ENCODE peak calls at places on chromosomes 16 and 17, in six cellular contexts. One of them, this sample, is unnamed.

GRCh38 chr16:87945351-87946042 is 5.7 kb upstream of the BANP start:
- DNase-seq in glutamatergic neuron: peak
- DNase-seq in prostate gland: peak
- DNase-seq in non-pigmented ciliary epithelial cell: no peak
- DNase-seq in NCI-H1092: peak
- DNase-seq in activated CD4-positive, alpha-beta T cell treated with anti-CD3 and anti-CD28 coated beads for 24 hours: no peak
- DNase-seq in this sample: no peak

GRCh38 chr17:48542956-48543853 is 1.7 kb downstream of the HOXB2 start:
- DNase-seq in non-pigmented ciliary epithelial cell: no peak
- DNase-seq in NCI-H1092: no peak
- DNase-seq in glutamatergic neuron: peak
- DNase-seq in prostate gland: no peak
- DNase-seq in activated CD4-positive, alpha-beta T cell treated with anti-CD3 and anti-CD28 coated beads for 24 hours: no peak
- DNase-seq in this sample: peak

GRCh38 chr17:67829331-67829730 is 4.0 kb downstream of the BPTF start:
- DNase-seq in glutamatergic neuron: no peak
- DNase-seq in activated CD4-positive, alpha-beta T cell treated with anti-CD3 and anti-CD28 coated beads for 24 hours: peak
- DNase-seq in prostate gland: no peak
- DNase-seq in NCI-H1092: no peak
- DNase-seq in non-pigmented ciliary epithelial cell: no peak
- DNase-seq in this sample: no peak

GRCh38 chr16:35749253-35750141 is 2290.1 kb downstream of the TP53TG3F start:
- DNase-seq in activated CD4-positive, alpha-beta T cell treated with anti-CD3 and anti-CD28 coated beads for 24 hours: no peak
- DNase-seq in non-pigmented ciliary epithelial cell: no peak
- DNase-seq in prostate gland: no peak
- DNase-seq in NCI-H1092: no peak
- DNase-seq in glutamatergic neuron: no peak
- DNase-seq in this sample: no peak

GRCh38 chr17:14736631-14737030 is 435.8 kb downstream of the HS3ST3B1 start:
- DNase-seq in NCI-H1092: no peak
- DNase-seq in activated CD4-positive, alpha-beta T cell treated with anti-CD3 and anti-CD28 coated beads for 24 hours: no peak
- DNase-seq in non-pigmented ciliary epithelial cell: no peak
- DNase-seq in glutamatergic neuron: no peak
- DNase-seq in prostate gland: no peak
- DNase-seq in this sample: no peak

GRCh38 chr17:78925234-78925633 is at the start of gene TIMP2:
- DNase-seq in activated CD4-positive, alpha-beta T cell treated with anti-CD3 and anti-CD28 coated beads for 24 hours: peak
- DNase-seq in prostate gland: peak
- DNase-seq in glutamatergic neuron: peak
- DNase-seq in NCI-H1092: peak
- DNase-seq in non-pigmented ciliary epithelial cell: no peak
- DNase-seq in this sample: no peak

GRCh38 chr17:73640691-73641090 is 3.6 kb downstream of the SDK2 start:
- DNase-seq in glutamatergic neuron: no peak
- DNase-seq in activated CD4-positive, alpha-beta T cell treated with anti-CD3 and anti-CD28 coated beads for 24 hours: no peak
- DNase-seq in prostate gland: no peak
- DNase-seq in NCI-H1092: no peak
- DNase-seq in non-pigmented ciliary epithelial cell: no peak
- DNase-seq in this sample: no peak

GRCh38 chr17:82663381-82664275 is 15.4 kb upstream of the WDR45B start:
- DNase-seq in prostate gland: no peak
- DNase-seq in NCI-H1092: no peak
- DNase-seq in activated CD4-positive, alpha-beta T cell treated with anti-CD3 and anti-CD28 coated beads for 24 hours: no peak
- DNase-seq in glutamatergic neuron: no peak
- DNase-seq in non-pigmented ciliary epithelial cell: no peak
- DNase-seq in this sample: no peak

GRCh38 chr16:88769617-88770458 is 15.2 kb downstream of the PIEZO1 start:
- DNase-seq in activated CD4-positive, alpha-beta T cell treated with anti-CD3 and anti-CD28 coated beads for 24 hours: no peak
- DNase-seq in prostate gland: peak
- DNase-seq in non-pigmented ciliary epithelial cell: no peak
- DNase-seq in NCI-H1092: no peak
- DNase-seq in glutamatergic neuron: peak
- DNase-seq in this sample: no peak

GRCh38 chr16:56357291-56357764 is 68.0 kb downstream of the AMFR start:
- DNase-seq in glutamatergic neuron: peak
- DNase-seq in prostate gland: no peak
- DNase-seq in non-pigmented ciliary epithelial cell: peak
- DNase-seq in activated CD4-positive, alpha-beta T cell treated with anti-CD3 and anti-CD28 coated beads for 24 hours: no peak
- DNase-seq in NCI-H1092: no peak
- DNase-seq in this sample: no peak

GRCh38 chr16:86809458-86809955 is 231.2 kb downstream of the FOXL1 start:
- DNase-seq in glutamatergic neuron: no peak
- DNase-seq in prostate gland: no peak
- DNase-seq in NCI-H1092: no peak
- DNase-seq in activated CD4-positive, alpha-beta T cell treated with anti-CD3 and anti-CD28 coated beads for 24 hours: no peak
- DNase-seq in non-pigmented ciliary epithelial cell: peak
- DNase-seq in this sample: no peak

GRCh38 chr17:223723-224471 is 42.4 kb upstream of the DOC2B start:
- DNase-seq in glutamatergic neuron: no peak
- DNase-seq in activated CD4-positive, alpha-beta T cell treated with anti-CD3 and anti-CD28 coated beads for 24 hours: no peak
- DNase-seq in prostate gland: no peak
- DNase-seq in NCI-H1092: no peak
- DNase-seq in non-pigmented ciliary epithelial cell: no peak
- DNase-seq in this sample: no peak

GRCh38 chr17:82149401-82150099 is 51.5 kb upstream of the FASN start:
- DNase-seq in activated CD4-positive, alpha-beta T cell treated with anti-CD3 and anti-CD28 coated beads for 24 hours: no peak
- DNase-seq in NCI-H1092: no peak
- DNase-seq in non-pigmented ciliary epithelial cell: no peak
- DNase-seq in prostate gland: no peak
- DNase-seq in glutamatergic neuron: no peak
- DNase-seq in this sample: no peak

GRCh38 chr17:28718990-28719433 is 773 bp upstream of the RPL23A start:
- DNase-seq in glutamatergic neuron: no peak
- DNase-seq in NCI-H1092: no peak
- DNase-seq in prostate gland: no peak
- DNase-seq in non-pigmented ciliary epithelial cell: no peak
- DNase-seq in activated CD4-positive, alpha-beta T cell treated with anti-CD3 and anti-CD28 coated beads for 24 hours: no peak
- DNase-seq in this sample: no peak

GRCh38 chr16:86046901-86047300 is 147.9 kb downstream of the IRF8 start:
- DNase-seq in NCI-H1092: no peak
- DNase-seq in prostate gland: no peak
- DNase-seq in glutamatergic neuron: no peak
- DNase-seq in non-pigmented ciliary epithelial cell: no peak
- DNase-seq in activated CD4-positive, alpha-beta T cell treated with anti-CD3 and anti-CD28 coated beads for 24 hours: no peak
- DNase-seq in this sample: no peak

GRCh38 chr17:79920751-79921410 is 81.6 kb upstream of the CBX4 start:
- DNase-seq in prostate gland: no peak
- DNase-seq in non-pigmented ciliary epithelial cell: no peak
- DNase-seq in glutamatergic neuron: no peak
- DNase-seq in NCI-H1092: no peak
- DNase-seq in activated CD4-positive, alpha-beta T cell treated with anti-CD3 and anti-CD28 coated beads for 24 hours: no peak
- DNase-seq in this sample: no peak

GRCh38 chr17:81445642-81446500 is 50.6 kb downstream of the BAHCC1 start:
- DNase-seq in prostate gland: no peak
- DNase-seq in NCI-H1092: no peak
- DNase-seq in non-pigmented ciliary epithelial cell: no peak
- DNase-seq in activated CD4-positive, alpha-beta T cell treated with anti-CD3 and anti-CD28 coated beads for 24 hours: no peak
- DNase-seq in glutamatergic neuron: no peak
- DNase-seq in this sample: no peak

GRCh38 chr17:40068917-40069750 is 6.4 kb downstream of the THRA start:
- DNase-seq in glutamatergic neuron: peak
- DNase-seq in activated CD4-positive, alpha-beta T cell treated with anti-CD3 and anti-CD28 coated beads for 24 hours: peak
- DNase-seq in non-pigmented ciliary epithelial cell: no peak
- DNase-seq in prostate gland: peak
- DNase-seq in NCI-H1092: peak
- DNase-seq in this sample: no peak

GRCh38 chr17:48483471-48484131 is 47.2 kb downstream of the HOXB1 start:
- DNase-seq in activated CD4-positive, alpha-beta T cell treated with anti-CD3 and anti-CD28 coated beads for 24 hours: no peak
- DNase-seq in prostate gland: peak
- DNase-seq in NCI-H1092: no peak
- DNase-seq in non-pigmented ciliary epithelial cell: peak
- DNase-seq in glutamatergic neuron: no peak
- DNase-seq in this sample: no peak

GRCh38 chr17:46038414-46038813 is 39.4 kb downstream of the STH start:
- DNase-seq in activated CD4-positive, alpha-beta T cell treated with anti-CD3 and anti-CD28 coated beads for 24 hours: no peak
- DNase-seq in glutamatergic neuron: no peak
- DNase-seq in NCI-H1092: no peak
- DNase-seq in non-pigmented ciliary epithelial cell: no peak
- DNase-seq in prostate gland: no peak
- DNase-seq in this sample: no peak

This sample was measured in GM18507.